ENCODE peak calls at places on chromosomes 12 and 14, in nine cellular contexts. F, S, P, U, G, Z, V, M and E are unnamed samples.

GRCh38 chr12:89357297-89357730 is 5.0 kb upstream of the DUSP6 start:
- DNase-seq in P (no peak), Z (no peak), F (no peak), G (no peak), S (no peak), U (no peak), V (no peak), M (no peak), E (no peak)

GRCh38 chr14:54568821-54569591 is 2.1 kb downstream of the SAMD4A start:
- DNase-seq in S (no peak), G (no peak), V (peak), M (peak), F (no peak), P (no peak), Z (no peak), U (peak), E (peak)

GRCh38 chr12:42976122-42976521 is 386.6 kb upstream of the PRICKLE1 start:
- DNase-seq in M (no peak), P (no peak), U (no peak), G (no peak), S (no peak), Z (no peak), F (no peak), V (no peak), E (no peak)

GRCh38 chr12:27521066-27521465 is 2.9 kb upstream of the PPFIBP1 start:
- DNase-seq in P (no peak), V (peak), M (no peak), Z (peak), F (no peak), U (peak), S (no peak), G (peak), E (no peak)

GRCh38 chr12:44817687-44818086 is 58.4 kb downstream of the NELL2 start:
- DNase-seq in S (no peak), V (no peak), M (no peak), F (no peak), U (no peak), P (no peak), G (no peak), Z (no peak), E (no peak)

GRCh38 chr12:40152783-40153383 is 47.0 kb upstream of the SLC2A13 start:
- DNase-seq in G (peak), U (peak), Z (peak), F (peak), M (peak), S (peak), P (peak), V (peak), E (peak)

GRCh38 chr12:124764451-124764850 is 99.2 kb downstream of the SCARB1 start:
- DNase-seq in M (peak), P (no peak), Z (no peak), V (peak), F (no peak), U (peak), S (no peak), G (no peak), E (peak)

GRCh38 chr14:50379563-50379962 is 17.1 kb downstream of the CDKL1 start:
- DNase-seq in Z (no peak), F (no peak), S (no peak), P (no peak), M (peak), G (no peak), V (no peak), U (no peak), E (no peak)

GRCh38 chr14:39617537-39617936 is 185.3 kb upstream of the FBXO33 start:
- DNase-seq in S (no peak), F (no peak), V (no peak), G (no peak), U (no peak), P (no peak), Z (no peak), M (no peak), E (no peak)

GRCh38 chr12:28936711-28937110 is 212.4 kb upstream of the FAR2 start:
- DNase-seq in F (no peak), M (no peak), P (no peak), Z (no peak), G (no peak), U (no peak), V (no peak), S (no peak), E (no peak)

GRCh38 chr12:103013741-103014140 is 56.3 kb downstream of the ASCL1 start:
- DNase-seq in U (no peak), Z (no peak), G (no peak), V (no peak), S (no peak), P (no peak), F (no peak), M (no peak), E (no peak)

GRCh38 chr14:22382955-22383354 is 206.1 kb downstream of the DAD1 start:
- DNase-seq in G (no peak), U (no peak), F (no peak), P (no peak), S (no peak), V (no peak), Z (no peak), M (no peak), E (no peak)

GRCh38 chr12:44154128-44154527 is 318.2 kb downstream of the TMEM117 start:
- DNase-seq in G (no peak), P (no peak), Z (no peak), M (no peak), F (no peak), U (peak), S (no peak), V (no peak), E (peak)

GRCh38 chr12:9143137-9143536 is 27.4 kb upstream of the A2M start:
- DNase-seq in M (peak), P (no peak), Z (no peak), U (no peak), F (no peak), V (no peak), G (no peak), S (no peak), E (no peak)

GRCh38 chr12:90622431-90622830 is 332.5 kb downstream of the CCER1 start:
- DNase-seq in G (no peak), U (peak), F (no peak), M (peak), S (no peak), P (no peak), V (peak), Z (no peak), E (peak)

GRCh38 chr14:24425704-24426103 is 3.8 kb downstream of the CBLN3 start:
- DNase-seq in F (no peak), Z (no peak), G (no peak), S (no peak), M (peak), U (peak), V (peak), P (no peak), E (peak)

GRCh38 chr12:111596985-111597730 is 2.0 kb downstream of the ATXN2 start:
- DNase-seq in P (peak), M (peak), V (peak), S (peak), G (peak), U (peak), Z (peak), F (no peak), E (peak)

GRCh38 chr12:118773956-118774723 is 207.2 kb upstream of the SRRM4 start:
- DNase-seq in S (no peak), P (no peak), M (no peak), G (no peak), U (no peak), V (no peak), Z (peak), F (no peak), E (no peak)

GRCh38 chr12:38956337-38956736 is 50.9 kb upstream of the CPNE8 start:
- DNase-seq in M (peak), P (no peak), G (no peak), V (peak), F (no peak), Z (no peak), S (no peak), U (no peak), E (no peak)

GRCh38 chr14:71076472-71076871 is 169.2 kb downstream of the PCNX1 start:
- DNase-seq in V (no peak), P (no peak), M (peak), F (no peak), G (no peak), Z (no peak), U (no peak), S (no peak), E (no peak)

GRCh38 chr12:66533767-66534166 is 145.1 kb downstream of the GRIP1 start:
- DNase-seq in U (no peak), Z (no peak), P (no peak), F (no peak), S (no peak), M (no peak), V (no peak), G (no peak), E (no peak)

GRCh38 chr14:36661506-36662257 is at the start of gene PAX9:
- DNase-seq in F (no peak), S (peak), M (peak), Z (peak), P (peak), V (peak), U (peak), G (peak), E (peak)

GRCh38 chr12:32671930-32672785 is 6.9 kb upstream of the DNM1L start:
- DNase-seq in F (no peak), P (peak), Z (peak), M (peak), S (peak), G (no peak), U (peak), V (peak), E (peak)

GRCh38 chr14:90692061-90692460 is 124.2 kb downstream of the TTC7B start:
- DNase-seq in M (no peak), F (no peak), Z (no peak), S (no peak), U (no peak), V (no peak), P (no peak), G (no peak), E (no peak)

GRCh38 chr12:123171967-123172366 is 21.1 kb upstream of the PITPNM2 start:
- DNase-seq in P (no peak), Z (no peak), G (no peak), S (no peak), M (no peak), U (no peak), F (no peak), V (no peak), E (no peak)

GRCh38 chr14:85421166-85421877 is 108.6 kb upstream of the FLRT2 start:
- DNase-seq in M (peak), G (no peak), P (no peak), Z (no peak), V (peak), U (peak), F (no peak), S (no peak), E (peak)

GRCh38 chr12:38384816-38385491 is 68.4 kb downstream of the ALG10B start:
- DNase-seq in G (no peak), U (no peak), M (peak), P (no peak), Z (peak), V (no peak), F (no peak), S (no peak), E (no peak)

GRCh38 chr12:62468394-62468793 is 1.8 kb downstream of the MON2 start:
- DNase-seq in S (no peak), P (no peak), U (no peak), M (no peak), Z (no peak), V (no peak), F (no peak), G (no peak), E (no peak)

GRCh38 chr14:101175731-101176534 is 272.4 kb upstream of the RTL1 start:
- DNase-seq in P (no peak), F (no peak), G (no peak), Z (peak), U (no peak), S (no peak), M (no peak), V (no peak), E (no peak)

GRCh38 chr12:130428116-130428515 is 90.4 kb downstream of the PIWIL1 start:
- DNase-seq in S (no peak), V (no peak), F (no peak), M (no peak), P (no peak), G (no peak), Z (no peak), U (no peak), E (no peak)

GRCh38 chr12:23771230-23771949 is 178.1 kb downstream of the SOX5 start:
- DNase-seq in V (peak), P (no peak), M (no peak), G (no peak), Z (no peak), S (no peak), F (no peak), U (peak), E (no peak)

GRCh38 chr12:103547929-103548328 is 39.1 kb upstream of the STAB2 start:
- DNase-seq in V (no peak), S (no peak), Z (no peak), U (no peak), M (no peak), P (no peak), G (no peak), F (no peak), E (no peak)

GRCh38 chr12:115570271-115570777 is 707.2 kb downstream of the MED13L start:
- DNase-seq in G (no peak), S (no peak), V (peak), U (no peak), M (peak), Z (peak), F (no peak), P (peak), E (peak)

GRCh38 chr12:124379938-124380754 is 85.3 kb downstream of the RFLNA start:
- DNase-seq in P (no peak), Z (no peak), F (no peak), M (peak), U (peak), V (peak), G (peak), S (no peak), E (peak)

GRCh38 chr12:3882896-3883564 is 9.8 kb upstream of the PARP11 start:
- DNase-seq in Z (no peak), U (peak), P (no peak), S (no peak), M (peak), G (no peak), V (no peak), F (no peak), E (peak)

GRCh38 chr12:2170376-2170775 is 117.6 kb downstream of the CACNA1C start:
- DNase-seq in V (peak), P (no peak), M (no peak), G (no peak), Z (no peak), U (peak), S (no peak), F (no peak), E (peak)

GRCh38 chr14:37598973-37599526 is 3.6 kb downstream of the TTC6 start:
- DNase-seq in S (no peak), V (no peak), P (no peak), Z (no peak), U (no peak), F (no peak), G (no peak), M (no peak), E (no peak)

GRCh38 chr14:97301931-97302559 is 504.9 kb downstream of the VRK1 start:
- DNase-seq in U (no peak), V (no peak), S (no peak), F (no peak), P (no peak), Z (no peak), M (no peak), G (no peak), E (no peak)

GRCh38 chr12:53752651-53753050 is 872 bp upstream of the CISTR start:
- DNase-seq in P (no peak), U (no peak), M (no peak), V (no peak), F (no peak), S (no peak), Z (no peak), G (no peak), E (no peak)

GRCh38 chr12:53751336-53752191 is at the start of gene CISTR:
- DNase-seq in P (no peak), V (no peak), Z (peak), M (no peak), F (no peak), G (peak), U (no peak), S (no peak), E (no peak)

GRCh38 chr12:53750812-53751335 is 905 bp downstream of the CISTR start:
- DNase-seq in S (no peak), F (no peak), Z (peak), P (no peak), G (no peak), V (peak), U (no peak), M (no peak), E (no peak)

GRCh38 chr12:53749986-53750811 is 1.6 kb downstream of the CISTR start:
- DNase-seq in V (no peak), M (no peak), S (no peak), P (no peak), Z (no peak), F (no peak), U (no peak), G (no peak), E (no peak)

GRCh38 chr12:53752192-53752601 is 418 bp upstream of the CISTR start:
- DNase-seq in Z (no peak), V (no peak), U (no peak), F (no peak), P (no peak), G (no peak), S (no peak), M (no peak), E (no peak)
- H3K4me3 ChIP-seq in Z (no peak), V (no peak), U (no peak), F (peak), P (no peak), G (peak), S (peak), M (no peak), E (no peak)

DNA sequence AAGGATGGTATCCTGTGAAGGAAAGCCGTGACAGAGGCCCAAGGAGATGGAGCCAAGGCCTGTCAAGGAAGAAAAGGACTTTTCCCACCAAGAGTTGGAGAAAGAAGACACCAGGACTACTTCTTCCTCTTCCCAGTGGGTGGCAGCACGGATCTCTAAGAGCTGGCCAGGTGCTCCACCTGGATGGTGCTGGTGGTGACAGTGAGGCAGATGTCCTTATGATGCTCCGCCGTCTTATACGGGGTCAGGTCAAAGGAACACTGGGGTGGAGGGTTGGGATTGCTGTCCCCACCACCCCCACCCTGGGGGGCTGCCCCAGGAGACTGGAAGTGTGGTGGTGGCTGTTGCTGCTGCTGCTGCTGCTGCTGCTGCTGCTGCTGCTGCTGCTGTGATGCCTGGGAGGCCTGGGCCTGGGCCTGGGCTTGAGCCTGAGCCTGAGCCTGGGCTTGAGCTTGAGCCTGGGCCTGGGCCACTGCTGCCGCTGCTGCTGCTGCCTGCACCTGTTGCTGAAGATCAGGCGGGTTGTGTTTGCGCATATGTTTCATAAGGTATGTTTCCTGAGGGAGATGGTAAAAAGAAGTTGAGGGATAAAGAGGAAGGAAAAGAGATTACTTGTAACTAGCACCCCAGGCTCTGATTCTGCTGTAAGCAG is 4.8 kb upstream of the ING4 start:
- DNase-seq in Z (no peak), U (no peak), P (no peak), M (peak), V (no peak), G (no peak), F (no peak), S (no peak), E (no peak)
- TF ChIP-seq CTCF in Z (peak), U (no peak), P (no peak), M (peak), V (peak), G (no peak), F (no peak), S (no peak), E (peak)

DNA sequence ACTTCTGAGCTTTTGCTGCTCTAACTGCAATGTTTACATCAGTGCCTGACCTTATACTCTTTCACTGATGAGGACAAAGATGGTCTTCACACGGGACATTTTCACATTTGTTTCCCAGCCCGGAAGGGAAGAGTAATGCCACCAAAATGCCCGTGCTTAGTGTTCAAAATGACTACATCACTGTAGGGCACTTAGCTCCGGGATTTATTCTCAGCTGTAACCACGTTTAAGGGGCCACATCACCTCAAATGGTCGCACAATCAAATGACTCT is 2.9 kb downstream of the GSG1 start:
- DNase-seq in S (no peak), M (no peak), F (no peak), V (no peak), Z (no peak), P (no peak), U (no peak), G (no peak), E (no peak)
- H3K4me3 ChIP-seq in S (peak), M (no peak), F (peak), V (peak), Z (peak), P (peak), U (peak), G (peak), E (peak)

GRCh38 chr14:73949752-73950734 is at the start of the genes COQ6 and FAM161B:
- DNase-seq in S (peak), G (peak), U (peak), Z (peak), F (peak), M (peak), V (peak), P (peak), E (peak)
- TF ChIP-seq CTCF in S (no peak), G (no peak), U (no peak), Z (peak), F (no peak), M (no peak), V (no peak), P (no peak), E (no peak)

GRCh38 chr14:103528512-103529382 is at the start of gene TRMT61A:
- DNase-seq in V (peak), F (peak), M (peak), Z (peak), S (peak), U (peak), G (peak), P (no peak), E (peak)

GRCh38 chr14:103528158-103528511 is 861 bp upstream of the TRMT61A start:
- DNase-seq in M (no peak), P (no peak), U (peak), G (no peak), Z (no peak), S (no peak), F (no peak), V (no peak), E (no peak)

GRCh38 chr14:103526247-103526913 is 2.6 kb upstream of the TRMT61A start:
- DNase-seq in P (no peak), M (no peak), V (no peak), F (no peak), S (no peak), U (no peak), Z (no peak), G (no peak), E (no peak)

GRCh38 chr14:103526914-103527248 is 2.1 kb upstream of the TRMT61A start:
- DNase-seq in G (no peak), M (no peak), S (no peak), F (no peak), U (no peak), V (no peak), P (no peak), Z (no peak), E (no peak)

DNA sequence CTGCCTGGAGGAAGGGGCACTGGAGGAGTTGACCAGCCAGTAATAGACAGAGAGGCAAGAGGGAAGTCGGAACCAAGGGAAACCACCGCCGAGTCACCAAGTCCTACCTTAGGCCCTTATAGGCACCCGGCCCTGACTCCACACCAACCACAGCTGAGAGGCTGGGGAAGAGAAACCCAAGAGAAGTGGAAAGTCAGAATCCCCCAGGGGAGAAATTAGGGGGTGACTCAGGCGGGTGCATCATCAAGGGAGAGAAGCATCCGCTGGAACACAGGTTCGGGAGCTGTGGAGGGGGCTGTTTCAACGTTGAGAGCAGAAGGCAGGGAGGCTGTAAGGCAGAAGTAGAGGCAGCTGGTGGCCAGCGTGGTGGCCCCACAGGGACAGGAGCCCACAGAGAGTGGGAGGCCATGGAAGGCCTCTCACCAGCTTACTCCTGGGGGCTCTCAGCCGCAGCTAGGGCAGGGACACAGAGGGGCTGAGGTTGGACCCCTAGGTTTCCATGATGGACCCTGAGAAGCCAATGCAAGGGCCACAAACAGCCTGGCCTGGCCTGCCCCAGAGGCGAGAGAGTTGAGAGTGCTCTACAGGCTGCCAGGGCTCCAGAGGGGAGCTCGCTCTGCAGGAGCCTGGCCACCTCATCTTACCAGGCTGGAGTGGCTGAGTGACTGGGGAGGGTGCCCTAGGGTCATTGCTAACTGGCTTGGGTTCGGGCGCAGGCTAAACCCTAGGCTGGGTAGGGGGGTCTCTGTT is 1.4 kb upstream of the TRMT61A start:
- DNase-seq in F (no peak), V (no peak), M (peak), U (no peak), Z (no peak), S (no peak), G (no peak), P (no peak), E (no peak)
- H3K4me3 ChIP-seq in F (no peak), V (no peak), M (peak), U (peak), Z (no peak), S (peak), G (no peak), P (peak), E (peak)